ENCODE peak calls at places on chromosomes 1 and 21, in seven cellular contexts. D is neural crest cell, N is fibroblast of gingiva, X is IMR-90, A is NCI-H2029, Q is amniotic stem cell, S is fibroblast of lung. U is an unnamed sample.
A peak's percentile ranks its signal among the peaks of the same experiment; 100 is the strongest.

GRCh38 chr1:8094481-8095241 is 68.6 kb upstream of the ERRFI1 start:
- DNase-seq in S (peak; percentile 90), N (peak; percentile 32), A (no peak), D (no peak), Q (no peak), X (peak; percentile 90), U (peak; percentile 38)

GRCh38 chr21:14120091-14120734 is 90.5 kb downstream of the LIPI start:
- DNase-seq in Q (no peak), A (no peak), D (peak; percentile 17), S (no peak), N (no peak), X (peak; percentile 8), U (no peak)

GRCh38 chr1:232213928-232214327 is 416.0 kb downstream of the SIPA1L2 start:
- DNase-seq in A (no peak), S (no peak), N (no peak), Q (no peak), X (no peak), D (no peak), U (no peak)

GRCh38 chr1:74502432-74502831 is 10.0 kb downstream of the LRRC53 start:
- DNase-seq in X (peak; percentile 48), S (peak; percentile 9), Q (peak; percentile 5), N (peak; percentile 52), A (no peak), D (peak; percentile 23), U (no peak)

GRCh38 chr1:30508651-30509050 is 214.7 kb downstream of the MATN1 start:
- DNase-seq in A (no peak), D (no peak), Q (no peak), S (no peak), X (no peak), N (no peak), U (no peak)

GRCh38 chr1:58971629-58972140 is 187.8 kb upstream of the JUN start:
- DNase-seq in A (no peak), D (no peak), N (peak; percentile 72), Q (no peak), X (peak; percentile 37), S (peak; percentile 55), U (no peak)

GRCh38 chr1:234170622-234171021 is 202.6 kb upstream of the COA6 start:
- DNase-seq in X (no peak), N (no peak), A (no peak), Q (no peak), D (no peak), S (no peak), U (no peak)

GRCh38 chr1:206709772-206710456 is 25.2 kb downstream of the MAPKAPK2 start:
- DNase-seq in Q (no peak), D (no peak), S (no peak), X (peak; percentile 68), N (no peak), A (no peak), U (no peak)

GRCh38 chr1:172177849-172178248 is 242.6 kb upstream of the C1orf105 start:
- DNase-seq in A (peak; percentile 17), D (no peak), N (no peak), X (no peak), Q (no peak), S (no peak), U (no peak)

GRCh38 chr1:5850503-5850902 is 141.7 kb downstream of the NPHP4 start:
- DNase-seq in X (peak; percentile 4), N (no peak), Q (no peak), S (no peak), A (no peak), D (no peak), U (no peak)

GRCh38 chr21:46052703-46053651 is 44.9 kb upstream of the COL6A2 start:
- DNase-seq in X (peak; percentile 95), N (peak; percentile 77), Q (no peak), A (no peak), D (no peak), S (peak; percentile 46), U (no peak)

GRCh38 chr1:61274979-61275378 is 192.6 kb downstream of the NFIA start:
- DNase-seq in Q (no peak), A (no peak), X (no peak), D (no peak), N (no peak), S (no peak), U (no peak)

GRCh38 chr1:78370779-78371482 is 119.8 kb upstream of the PTGFR start:
- DNase-seq in S (peak; percentile 75), N (peak; percentile 87), Q (peak; percentile 35), X (peak; percentile 89), A (no peak), D (no peak), U (no peak)

GRCh38 chr1:228960705-228961104 is 225.4 kb downstream of the RHOU start:
- DNase-seq in S (no peak), D (no peak), X (no peak), A (no peak), Q (no peak), N (no peak), U (no peak)

GRCh38 chr1:14970115-14970798 is 183.3 kb upstream of the TMEM51 start:
- DNase-seq in D (no peak), N (peak; percentile 93), S (peak; percentile 79), Q (peak; percentile 86), X (peak; percentile 87), A (peak; percentile 16), U (no peak)

GRCh38 chr1:30678209-30678608 is 45.2 kb downstream of the MATN1 start:
- DNase-seq in N (no peak), S (no peak), Q (no peak), X (no peak), D (no peak), A (no peak), U (no peak)

GRCh38 chr1:216456682-216457081 is 33.4 kb upstream of the USH2A start:
- DNase-seq in D (no peak), Q (peak; percentile 52), X (peak; percentile 87), S (peak; percentile 77), N (peak; percentile 60), A (no peak), U (no peak)

GRCh38 chr1:116131866-116132605 is 20.8 kb downstream of the MAB21L3 start:
- DNase-seq in D (no peak), Q (no peak), A (no peak), X (no peak), N (no peak), S (no peak), U (no peak)

GRCh38 chr1:43423672-43424550 is 29.8 kb downstream of the HYI start:
- DNase-seq in D (no peak), A (no peak), N (no peak), Q (no peak), X (no peak), S (no peak), U (no peak)

GRCh38 chr1:231584117-231584516 is 42.5 kb upstream of the DISC1 start:
- DNase-seq in N (peak; percentile 71), D (no peak), A (no peak), S (peak; percentile 82), X (peak; percentile 82), Q (peak; percentile 51), U (peak; percentile 21)

GRCh38 chr1:59505596-59506028 is 208.7 kb downstream of the FGGY start:
- DNase-seq in Q (no peak), X (no peak), S (no peak), A (peak; percentile 39), D (no peak), N (no peak), U (peak; percentile 63)

GRCh38 chr1:171226757-171227370 is 21.4 kb upstream of the FMO1 start:
- DNase-seq in A (no peak), D (peak; percentile 10), N (peak; percentile 73), S (peak; percentile 86), Q (peak; percentile 74), X (peak; percentile 80), U (peak; percentile 66)

GRCh38 chr1:7046891-7047290 is 261.6 kb downstream of the CAMTA1 start:
- DNase-seq in N (no peak), S (no peak), A (no peak), D (no peak), Q (no peak), X (peak; percentile 6), U (no peak)